ENCODE peak calls at places on chromosomes 3 and 15, in eight cellular contexts. One of them, this sample, is unnamed. For H3K9me3, the result is how much of the 10 kb centered on the place peaks cover.

GRCh38 chr3:31225923-31226322 is 306.8 kb upstream of the STT3B start:
- DNase-seq in HCT116: no peak
- DNase-seq in fibroblast of lung: no peak
- DNase-seq in neuronal stem cell: no peak
- DNase-seq in NT2/D1: no peak
- DNase-seq in trophoblast cell: no peak
- DNase-seq in IMR-90: no peak
- DNase-seq in astrocyte: no peak
- DNase-seq in this sample: no peak

GRCh38 chr3:19476298-19476697 is 328.0 kb downstream of the KCNH8 start:
- DNase-seq in HCT116: no peak
- DNase-seq in fibroblast of lung: no peak
- DNase-seq in neuronal stem cell: peak
- DNase-seq in NT2/D1: no peak
- DNase-seq in trophoblast cell: no peak
- DNase-seq in IMR-90: no peak
- DNase-seq in astrocyte: no peak
- DNase-seq in this sample: no peak

GRCh38 chr3:151315846-151316245 is 774 bp downstream of the GPR87 start:
- DNase-seq in HCT116: no peak
- DNase-seq in fibroblast of lung: no peak
- DNase-seq in neuronal stem cell: no peak
- DNase-seq in NT2/D1: no peak
- DNase-seq in trophoblast cell: no peak
- DNase-seq in IMR-90: no peak
- DNase-seq in astrocyte: no peak
- DNase-seq in this sample: no peak

GRCh38 chr15:78034495-78035191 is 42.9 kb downstream of the TBC1D2B start:
- DNase-seq in HCT116: no peak
- DNase-seq in fibroblast of lung: no peak
- DNase-seq in neuronal stem cell: no peak
- DNase-seq in NT2/D1: no peak
- DNase-seq in trophoblast cell: no peak
- DNase-seq in IMR-90: peak
- DNase-seq in astrocyte: no peak
- DNase-seq in this sample: no peak

GRCh38 chr3:194588741-194589140 is 44.5 kb downstream of the TMEM44 start:
- DNase-seq in HCT116: no peak
- DNase-seq in fibroblast of lung: peak
- DNase-seq in neuronal stem cell: no peak
- DNase-seq in NT2/D1: no peak
- DNase-seq in trophoblast cell: no peak
- DNase-seq in IMR-90: peak
- DNase-seq in astrocyte: peak
- DNase-seq in this sample: no peak

GRCh38 chr15:101114146-101114545 is 137.7 kb downstream of the CHSY1 start:
- DNase-seq in HCT116: no peak
- DNase-seq in fibroblast of lung: no peak
- DNase-seq in neuronal stem cell: no peak
- DNase-seq in NT2/D1: no peak
- DNase-seq in trophoblast cell: no peak
- DNase-seq in IMR-90: no peak
- DNase-seq in astrocyte: no peak
- DNase-seq in this sample: no peak

GRCh38 chr15:26879770-26880169 is 12.9 kb downstream of the GABRA5 start:
- DNase-seq in HCT116: no peak
- DNase-seq in fibroblast of lung: no peak
- DNase-seq in neuronal stem cell: no peak
- DNase-seq in NT2/D1: no peak
- DNase-seq in trophoblast cell: no peak
- DNase-seq in IMR-90: no peak
- DNase-seq in astrocyte: no peak
- DNase-seq in this sample: no peak

GRCh38 chr3:184742676-184743135 is 30.8 kb upstream of the MAGEF1 start:
- DNase-seq in HCT116: no peak
- DNase-seq in fibroblast of lung: no peak
- DNase-seq in neuronal stem cell: peak
- DNase-seq in NT2/D1: no peak
- DNase-seq in trophoblast cell: no peak
- DNase-seq in IMR-90: no peak
- DNase-seq in astrocyte: no peak
- DNase-seq in this sample: no peak

GRCh38 chr3:186567072-186567921 is at the start of gene TBCCD1:
- DNase-seq in HCT116: peak
- DNase-seq in fibroblast of lung: peak
- DNase-seq in neuronal stem cell: peak
- DNase-seq in NT2/D1: peak
- DNase-seq in trophoblast cell: peak
- DNase-seq in IMR-90: peak
- DNase-seq in astrocyte: peak
- DNase-seq in this sample: peak

GRCh38 chr3:78402720-78403119 is 1362.8 kb downstream of the ROBO2 start:
- DNase-seq in HCT116: no peak
- DNase-seq in fibroblast of lung: no peak
- DNase-seq in neuronal stem cell: no peak
- DNase-seq in NT2/D1: no peak
- DNase-seq in trophoblast cell: no peak
- DNase-seq in IMR-90: no peak
- DNase-seq in astrocyte: no peak
- DNase-seq in this sample: no peak

GRCh38 chr3:172355836-172356235 is 92.4 kb downstream of the GHSR start:
- DNase-seq in HCT116: peak
- DNase-seq in fibroblast of lung: peak
- DNase-seq in neuronal stem cell: no peak
- DNase-seq in NT2/D1: no peak
- DNase-seq in trophoblast cell: no peak
- DNase-seq in IMR-90: peak
- DNase-seq in astrocyte: peak
- DNase-seq in this sample: peak

GRCh38 chr3:10329495-10330015 is 8.6 kb upstream of the SEC13 start:
- DNase-seq in HCT116: no peak
- DNase-seq in fibroblast of lung: no peak
- DNase-seq in neuronal stem cell: no peak
- DNase-seq in NT2/D1: no peak
- DNase-seq in trophoblast cell: no peak
- DNase-seq in IMR-90: no peak
- DNase-seq in astrocyte: no peak
- DNase-seq in this sample: no peak

GRCh38 chr3:118760611-118761606 is 273.7 kb downstream of the IGSF11 start:
- DNase-seq in HCT116: no peak
- DNase-seq in fibroblast of lung: peak
- DNase-seq in neuronal stem cell: no peak
- DNase-seq in NT2/D1: peak
- DNase-seq in trophoblast cell: no peak
- DNase-seq in IMR-90: peak
- DNase-seq in astrocyte: peak
- DNase-seq in this sample: no peak

GRCh38 chr15:66775127-66776105 is 73.4 kb downstream of the SMAD6 start:
- DNase-seq in HCT116: no peak
- DNase-seq in fibroblast of lung: peak
- DNase-seq in neuronal stem cell: no peak
- DNase-seq in NT2/D1: no peak
- DNase-seq in trophoblast cell: no peak
- DNase-seq in IMR-90: no peak
- DNase-seq in astrocyte: no peak
- DNase-seq in this sample: no peak

GRCh38 chr15:34064443-34064842 is 25.4 kb upstream of the AVEN start:
- DNase-seq in HCT116: no peak
- DNase-seq in fibroblast of lung: no peak
- DNase-seq in neuronal stem cell: no peak
- DNase-seq in NT2/D1: no peak
- DNase-seq in trophoblast cell: no peak
- DNase-seq in IMR-90: no peak
- DNase-seq in astrocyte: no peak
- DNase-seq in this sample: no peak

DNA sequence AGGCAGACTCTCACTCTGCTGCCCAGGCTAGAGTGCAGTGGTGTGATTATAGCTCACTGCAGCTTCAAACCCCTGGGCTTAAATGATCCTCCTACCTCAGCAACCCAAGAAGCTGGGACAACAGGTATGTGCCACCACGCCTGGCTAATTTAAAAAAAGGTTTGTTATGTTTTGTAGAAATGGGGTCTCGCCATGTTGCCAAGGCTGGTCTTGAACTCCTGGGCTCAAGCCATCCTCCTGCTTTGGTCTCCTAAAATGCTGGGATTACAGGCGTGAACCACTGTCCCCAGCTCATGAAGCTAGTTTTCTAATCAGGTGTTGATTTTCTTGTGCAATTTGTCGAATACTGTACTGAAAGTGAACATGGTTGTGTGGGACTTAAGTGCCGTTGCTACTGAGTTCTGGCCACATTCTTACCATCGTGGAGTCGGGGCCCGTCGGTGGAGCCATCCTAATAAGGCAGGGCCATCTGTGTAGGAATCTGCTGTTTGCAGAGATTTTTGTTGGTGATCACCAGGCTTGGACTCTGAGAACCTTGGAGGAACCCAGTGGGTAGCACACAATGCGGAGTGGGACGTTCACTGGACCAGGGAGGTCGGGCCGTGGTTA is 193.2 kb downstream of the GOLGA6L6 start:
- DNase-seq in HCT116: no peak
- DNase-seq in fibroblast of lung: no peak
- DNase-seq in neuronal stem cell: no peak
- DNase-seq in NT2/D1: no peak
- DNase-seq in trophoblast cell: no peak
- DNase-seq in IMR-90: no peak
- DNase-seq in astrocyte: no peak
- DNase-seq in this sample: no peak
- H3K9me3 ChIP-seq in HCT116: half or more
- H3K9me3 ChIP-seq in fibroblast of lung: under half
- H3K9me3 ChIP-seq in neuronal stem cell: under half
- H3K9me3 ChIP-seq in NT2/D1: under half
- H3K9me3 ChIP-seq in trophoblast cell: half or more
- H3K9me3 ChIP-seq in IMR-90: half or more
- H3K9me3 ChIP-seq in astrocyte: half or more
- H3K9me3 ChIP-seq in this sample: under half

GRCh38 chr3:49701388-49702077 is 12.2 kb downstream of the RNF123 start:
- DNase-seq in HCT116: no peak
- DNase-seq in fibroblast of lung: no peak
- DNase-seq in neuronal stem cell: no peak
- DNase-seq in NT2/D1: no peak
- DNase-seq in trophoblast cell: no peak
- DNase-seq in IMR-90: no peak
- DNase-seq in astrocyte: no peak
- DNase-seq in this sample: peak
- H3K9ac ChIP-seq in HCT116: no peak
- H3K9ac ChIP-seq in fibroblast of lung: no peak
- H3K9ac ChIP-seq in neuronal stem cell: no peak
- H3K9ac ChIP-seq in NT2/D1: peak
- H3K9ac ChIP-seq in trophoblast cell: peak
- H3K9ac ChIP-seq in IMR-90: no peak
- H3K9ac ChIP-seq in astrocyte: no peak
- H3K9ac ChIP-seq in this sample: no peak

GRCh38 chr15:74904190-74904805 is 2.4 kb downstream of the FAM219B start:
- DNase-seq in HCT116: no peak
- DNase-seq in fibroblast of lung: no peak
- DNase-seq in neuronal stem cell: no peak
- DNase-seq in NT2/D1: no peak
- DNase-seq in trophoblast cell: no peak
- DNase-seq in IMR-90: no peak
- DNase-seq in astrocyte: no peak
- DNase-seq in this sample: no peak
- H3K4me3 ChIP-seq in HCT116: no peak
- H3K4me3 ChIP-seq in fibroblast of lung: no peak
- H3K4me3 ChIP-seq in neuronal stem cell: no peak
- H3K4me3 ChIP-seq in NT2/D1: no peak
- H3K4me3 ChIP-seq in trophoblast cell: no peak
- H3K4me3 ChIP-seq in IMR-90: no peak
- H3K4me3 ChIP-seq in astrocyte: no peak
- H3K4me3 ChIP-seq in this sample: peak

DNA sequence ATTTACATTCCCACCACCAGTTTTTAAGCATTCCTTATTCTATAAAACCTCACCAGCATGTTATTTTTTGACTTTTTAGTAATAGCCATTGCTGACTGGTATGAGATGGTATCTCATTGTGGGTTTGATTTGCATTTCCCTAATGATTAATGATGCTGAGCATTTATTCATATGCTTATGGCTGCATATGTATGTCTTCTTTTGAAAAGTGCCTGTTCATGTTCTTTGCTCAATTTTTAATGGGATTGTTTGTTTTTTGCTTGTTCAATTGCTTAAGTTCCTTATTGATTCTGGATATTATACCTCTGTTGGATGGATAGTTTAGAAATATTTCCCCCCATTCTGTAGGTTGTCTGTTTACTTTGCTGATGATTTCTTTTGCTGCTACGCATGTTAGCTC is 16.1 kb downstream of the TBC1D5 start:
- DNase-seq in HCT116: no peak
- DNase-seq in fibroblast of lung: no peak
- DNase-seq in neuronal stem cell: no peak
- DNase-seq in NT2/D1: no peak
- DNase-seq in trophoblast cell: no peak
- DNase-seq in IMR-90: no peak
- DNase-seq in astrocyte: no peak
- DNase-seq in this sample: no peak
- H3K9me3 ChIP-seq in HCT116: under half
- H3K9me3 ChIP-seq in fibroblast of lung: under half
- H3K9me3 ChIP-seq in neuronal stem cell: under half
- H3K9me3 ChIP-seq in NT2/D1: under half
- H3K9me3 ChIP-seq in trophoblast cell: under half
- H3K9me3 ChIP-seq in IMR-90: under half
- H3K9me3 ChIP-seq in astrocyte: under half
- H3K9me3 ChIP-seq in this sample: under half

GRCh38 chr3:188052229-188052965 is 101.6 kb upstream of the LPP start:
- DNase-seq in HCT116: no peak
- DNase-seq in fibroblast of lung: peak
- DNase-seq in neuronal stem cell: peak
- DNase-seq in NT2/D1: no peak
- DNase-seq in trophoblast cell: no peak
- DNase-seq in IMR-90: peak
- DNase-seq in astrocyte: peak
- DNase-seq in this sample: no peak
- H3K9ac ChIP-seq in HCT116: no peak
- H3K9ac ChIP-seq in fibroblast of lung: no peak
- H3K9ac ChIP-seq in neuronal stem cell: no peak
- H3K9ac ChIP-seq in NT2/D1: no peak
- H3K9ac ChIP-seq in trophoblast cell: no peak
- H3K9ac ChIP-seq in IMR-90: no peak
- H3K9ac ChIP-seq in astrocyte: peak
- H3K9ac ChIP-seq in this sample: peak

GRCh38 chr3:162602619-162603018 is 1106.0 kb downstream of the OTOL1 start:
- DNase-seq in HCT116: no peak
- DNase-seq in fibroblast of lung: no peak
- DNase-seq in neuronal stem cell: no peak
- DNase-seq in NT2/D1: no peak
- DNase-seq in trophoblast cell: no peak
- DNase-seq in IMR-90: no peak
- DNase-seq in astrocyte: no peak
- DNase-seq in this sample: peak
- H3K4me3 ChIP-seq in HCT116: no peak
- H3K4me3 ChIP-seq in fibroblast of lung: no peak
- H3K4me3 ChIP-seq in neuronal stem cell: no peak
- H3K4me3 ChIP-seq in NT2/D1: no peak
- H3K4me3 ChIP-seq in trophoblast cell: no peak
- H3K4me3 ChIP-seq in IMR-90: no peak
- H3K4me3 ChIP-seq in astrocyte: no peak
- H3K4me3 ChIP-seq in this sample: no peak

DNA sequence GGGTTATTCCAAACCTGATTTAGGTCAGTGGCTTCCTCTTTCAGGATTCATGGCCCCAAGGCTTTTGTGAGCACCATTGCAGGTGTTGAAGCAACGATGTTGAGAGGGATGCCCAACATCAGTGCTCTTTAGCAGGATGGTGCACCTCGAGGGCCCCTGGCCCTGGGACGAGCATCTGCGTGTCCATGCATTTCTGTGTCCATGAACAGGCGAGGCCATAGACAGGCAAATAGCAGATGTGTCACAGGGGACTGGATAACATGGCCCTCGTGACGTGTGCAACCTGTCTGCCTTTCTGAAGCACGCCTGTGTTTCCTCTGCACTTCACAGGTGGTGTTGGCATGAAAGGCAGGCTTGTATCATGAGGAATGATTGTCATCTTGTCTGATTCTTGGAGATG is 132.3 kb downstream of the SNRPN start:
- DNase-seq in HCT116: no peak
- DNase-seq in fibroblast of lung: no peak
- DNase-seq in neuronal stem cell: no peak
- DNase-seq in NT2/D1: no peak
- DNase-seq in trophoblast cell: no peak
- DNase-seq in IMR-90: no peak
- DNase-seq in astrocyte: no peak
- DNase-seq in this sample: no peak
- H3K9me3 ChIP-seq in HCT116: half or more
- H3K9me3 ChIP-seq in fibroblast of lung: under half
- H3K9me3 ChIP-seq in neuronal stem cell: under half
- H3K9me3 ChIP-seq in NT2/D1: under half
- H3K9me3 ChIP-seq in trophoblast cell: under half
- H3K9me3 ChIP-seq in IMR-90: half or more
- H3K9me3 ChIP-seq in astrocyte: under half
- H3K9me3 ChIP-seq in this sample: half or more

This sample was measured in adipocyte.